ENCODE peak calls at places on chromosomes 3 and 15, in five cellular contexts. L, X, A, F and J are unnamed samples.

GRCh38 chr3:153165211-153165815 is 3.3 kb downstream of the RAP2B start:
- DNase-seq in F (no peak), L (no peak), X (no peak), A (no peak), J (no peak)

GRCh38 chr15:37995461-37996347 is 61.3 kb downstream of the TMCO5A start:
- DNase-seq in A (no peak), L (peak; percentile 85), F (peak; percentile 52), X (no peak), J (no peak)

GRCh38 chr15:61835476-61836106 is 224.7 kb downstream of the VPS13C start:
- DNase-seq in X (peak; percentile 62), A (peak; percentile 22), L (peak; percentile 50), F (peak; percentile 83), J (peak; percentile 66)

GRCh38 chr15:34271493-34271892 is 46.7 kb downstream of the EMC4 start:
- DNase-seq in A (no peak), X (no peak), L (peak; percentile 90), F (no peak), J (no peak)

GRCh38 chr3:162112719-162113118 is 616.1 kb downstream of the OTOL1 start:
- DNase-seq in L (no peak), F (no peak), A (no peak), X (no peak), J (no peak)

GRCh38 chr3:113018461-113019181 is 27.8 kb downstream of the GTPBP8 start:
- DNase-seq in A (no peak), F (peak; percentile 18), X (no peak), L (peak; percentile 39), J (no peak)

GRCh38 chr15:101200181-101200580 is 51.7 kb downstream of the CHSY1 start:
- DNase-seq in L (no peak), F (no peak), X (no peak), A (no peak), J (no peak)

GRCh38 chr3:139319428-139320402 is 24.1 kb upstream of the MRPS22 start:
- DNase-seq in X (no peak), A (no peak), L (no peak), F (no peak), J (no peak)

GRCh38 chr3:149180057-149180573 is 41.5 kb downstream of the CP start:
- DNase-seq in L (peak; percentile 99), A (no peak), F (peak; percentile 93), X (no peak), J (peak; percentile 68)

GRCh38 chr3:66037330-66037985 is 1.3 kb downstream of the MAGI1 start:
- DNase-seq in A (no peak), L (peak; percentile 66), F (peak; percentile 62), X (no peak), J (peak; percentile 55)

GRCh38 chr15:74458473-74458872 is 2.5 kb downstream of the UBL7 start:
- DNase-seq in A (no peak), F (no peak), L (no peak), X (no peak), J (no peak)

GRCh38 chr3:53069422-53070068 is 23.7 kb upstream of the SFMBT1 start:
- DNase-seq in A (no peak), X (no peak), L (no peak), F (no peak), J (no peak)

GRCh38 chr3:48686538-48687219 is 964 bp upstream of the NCKIPSD start:
- DNase-seq in L (no peak), X (no peak), A (no peak), F (no peak), J (no peak)

GRCh38 chr3:67524046-67524445 is 130.4 kb downstream of the SUCLG2 start:
- DNase-seq in F (no peak), L (peak; percentile 47), A (no peak), X (no peak), J (no peak)

GRCh38 chr3:169562988-169563774 is 100.3 kb downstream of the MECOM start:
- DNase-seq in A (no peak), F (no peak), L (no peak), X (no peak), J (no peak)

GRCh38 chr3:12963184-12963868 is 109.9 kb downstream of the IQSEC1 start:
- DNase-seq in A (no peak), L (no peak), F (no peak), X (no peak), J (no peak)

GRCh38 chr3:23706116-23706515 is 99.6 kb upstream of the UBE2E1 start:
- DNase-seq in A (no peak), F (no peak), L (no peak), X (no peak), J (no peak)

GRCh38 chr3:73512095-73512494 is 112.6 kb downstream of the PDZRN3 start:
- DNase-seq in A (no peak), F (no peak), X (no peak), L (no peak), J (no peak)

GRCh38 chr15:63198315-63198714 is 8.9 kb downstream of the RAB8B start:
- DNase-seq in F (no peak), X (no peak), L (no peak), A (no peak), J (no peak)

GRCh38 chr3:124768812-124769211 is 38.6 kb downstream of the UMPS start:
- DNase-seq in F (no peak), L (no peak), X (no peak), A (no peak), J (no peak)

GRCh38 chr15:40870716-40871115 is 3.3 kb downstream of the RHOV start:
- DNase-seq in A (no peak), L (no peak), F (no peak), X (no peak), J (no peak)

GRCh38 chr3:33317963-33318708 is 40.9 kb downstream of the FBXL2 start:
- DNase-seq in F (no peak), X (no peak), A (no peak), L (no peak), J (no peak)

GRCh38 chr15:41284425-41285177 is 47.8 kb downstream of the OIP5 start:
- DNase-seq in X (no peak), F (peak; percentile 57), L (peak; percentile 16), A (no peak), J (peak; percentile 30)

GRCh38 chr3:88957751-88958452 is 149.5 kb upstream of the EPHA3 start:
- DNase-seq in L (peak; percentile 81), A (no peak), X (no peak), F (no peak), J (no peak)

GRCh38 chr15:75712668-75713337 is at the start of gene CSPG4:
- DNase-seq in F (peak; percentile 56), A (no peak), X (no peak), L (peak; percentile 71), J (peak; percentile 85)